ENCODE peak calls at places on chromosomes 13 and 19, in six cellular contexts. V is breast epithelium, E is stomach, M is HFF-Myc, B is BJ, N is A549. Q is an unnamed sample.

GRCh38 chr13:103528437-103528836 is 462.2 kb upstream of the SLC10A2 start:
- DNase-seq in V (no peak), E (no peak), M (no peak), B (no peak), N (no peak), Q (no peak)

GRCh38 chr13:42064259-42064658 is 15.8 kb downstream of the DGKH start:
- DNase-seq in V (no peak), E (no peak), M (no peak), B (no peak), N (no peak), Q (no peak)

GRCh38 chr19:35757231-35757748 is 461 bp upstream of the HSPB6 start:
- DNase-seq in V (no peak), E (peak), M (no peak), B (peak), N (no peak), Q (peak)

GRCh38 chr19:23547816-23548430 is 139.1 kb downstream of the ZNF675 start:
- DNase-seq in V (no peak), E (no peak), M (no peak), B (no peak), N (no peak), Q (no peak)

GRCh38 chr19:33429891-33430673 is 56.6 kb downstream of the CEBPG start:
- DNase-seq in V (peak), E (no peak), M (no peak), B (no peak), N (no peak), Q (no peak)

GRCh38 chr13:51895906-51896888 is 34.4 kb downstream of the CCDC70 start:
- DNase-seq in V (no peak), E (peak), M (peak), B (peak), N (peak), Q (peak)

GRCh38 chr13:43804461-43805070 is 17.8 kb upstream of the ENOX1 start:
- DNase-seq in V (no peak), E (no peak), M (no peak), B (no peak), N (peak), Q (no peak)

GRCh38 chr19:33293255-33294057 is 8.9 kb downstream of the CEBPA start:
- DNase-seq in V (no peak), E (no peak), M (no peak), B (peak), N (peak), Q (peak)

GRCh38 chr19:4970558-4971423 is 1.9 kb downstream of the KDM4B start:
- DNase-seq in V (no peak), E (peak), M (no peak), B (no peak), N (no peak), Q (no peak)

GRCh38 chr19:10544242-10544752 is 593 bp downstream of the ATG4D start:
- DNase-seq in V (no peak), E (peak), M (no peak), B (no peak), N (no peak), Q (no peak)

GRCh38 chr13:27830010-27830409 is 37.7 kb downstream of the GSX1 start:
- DNase-seq in V (no peak), E (peak), M (no peak), B (no peak), N (peak), Q (no peak)

DNA sequence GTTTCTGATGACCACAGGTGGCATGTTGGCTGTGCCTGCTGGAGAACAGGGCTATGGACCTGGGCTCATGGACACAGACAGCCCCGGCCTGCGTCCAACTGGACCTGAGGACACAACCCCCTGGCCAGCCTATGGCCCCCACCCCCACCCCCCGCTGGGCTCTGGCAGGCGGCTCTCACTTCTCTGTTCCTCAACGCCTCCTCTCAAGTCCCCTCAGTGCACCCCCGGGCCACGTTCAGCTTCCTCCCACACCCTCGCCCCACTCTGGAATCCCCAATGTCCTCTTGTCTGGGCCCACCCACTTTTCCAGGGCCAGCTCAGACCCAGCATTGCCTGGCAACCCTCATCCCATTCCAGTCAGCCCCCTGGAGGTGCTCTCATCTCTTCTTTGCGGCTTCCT is 130.2 kb upstream of the SPACA7 start:
- DNase-seq in V (no peak), E (no peak), M (no peak), B (no peak), N (no peak), Q (no peak)
- H3K4me3 ChIP-seq in V (no peak), E (no peak), M (no peak), B (no peak), N (no peak), Q (no peak)

GRCh38 chr13:30623392-30623791 is 5.7 kb downstream of the USPL1 start:
- DNase-seq in V (no peak), E (no peak), M (no peak), B (no peak), N (no peak), Q (no peak)
- TF ChIP-seq CTCF in V (no peak), E (no peak), M (no peak), B (no peak), N (no peak), Q (no peak)

GRCh38 chr19:40277356-40277755 is 7.8 kb downstream of the AKT2 start:
- DNase-seq in V (no peak), E (no peak), M (no peak), B (no peak), N (no peak), Q (no peak)

GRCh38 chr19:40280608-40281221 is 4.4 kb downstream of the AKT2 start:
- DNase-seq in V (no peak), E (peak), M (no peak), B (no peak), N (no peak), Q (no peak)

GRCh38 chr19:40279120-40279551 is 6.0 kb downstream of the AKT2 start:
- DNase-seq in V (no peak), E (no peak), M (no peak), B (no peak), N (no peak), Q (no peak)

GRCh38 chr19:40279761-40280607 is 5.2 kb downstream of the AKT2 start:
- DNase-seq in V (no peak), E (no peak), M (no peak), B (no peak), N (no peak), Q (no peak)

DNA sequence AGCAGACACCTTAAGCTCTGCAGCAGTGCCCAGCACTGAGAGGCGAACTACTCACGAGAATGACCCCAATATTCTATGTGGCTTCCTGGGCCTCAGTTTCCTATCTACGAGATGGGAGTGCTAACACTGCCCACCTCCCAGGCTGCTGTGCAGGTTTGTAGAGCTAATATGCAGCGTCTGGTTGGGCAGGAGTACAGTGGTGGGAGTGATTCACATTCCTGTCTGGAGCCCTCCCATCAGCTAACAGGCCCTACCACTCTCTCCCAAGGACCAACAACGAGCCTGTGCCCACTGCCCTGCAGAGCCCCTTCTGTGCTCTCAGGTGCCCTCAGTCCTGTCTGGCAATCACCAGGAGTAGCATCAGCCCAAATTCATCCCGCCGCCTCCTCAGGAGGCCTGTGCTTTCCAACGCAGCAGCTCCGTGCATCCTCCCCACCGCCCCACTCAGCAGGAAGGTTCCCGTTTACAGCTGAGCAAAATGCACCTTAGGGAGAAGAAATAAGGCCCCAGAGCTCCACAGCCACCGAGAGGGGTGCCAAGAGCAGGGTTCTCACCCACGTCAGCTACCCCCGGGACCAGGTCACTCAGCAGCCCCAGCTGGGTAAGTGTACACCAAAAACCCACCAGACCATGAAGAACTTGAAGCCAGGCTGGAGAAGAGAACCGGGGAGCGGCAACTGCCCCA is 6.6 kb downstream of the AKT2 start:
- DNase-seq in V (no peak), E (no peak), M (no peak), B (no peak), N (no peak), Q (no peak)
- H3K4me3 ChIP-seq in V (peak), E (peak), M (no peak), B (peak), N (no peak), Q (no peak)

GRCh38 chr13:55199132-55199531 is 1941.6 kb upstream of the PRR20A start:
- DNase-seq in V (no peak), E (no peak), M (no peak), B (no peak), N (peak), Q (no peak)
- TF ChIP-seq CTCF in V (no peak), E (no peak), M (no peak), B (no peak), N (no peak), Q (no peak)

DNA sequence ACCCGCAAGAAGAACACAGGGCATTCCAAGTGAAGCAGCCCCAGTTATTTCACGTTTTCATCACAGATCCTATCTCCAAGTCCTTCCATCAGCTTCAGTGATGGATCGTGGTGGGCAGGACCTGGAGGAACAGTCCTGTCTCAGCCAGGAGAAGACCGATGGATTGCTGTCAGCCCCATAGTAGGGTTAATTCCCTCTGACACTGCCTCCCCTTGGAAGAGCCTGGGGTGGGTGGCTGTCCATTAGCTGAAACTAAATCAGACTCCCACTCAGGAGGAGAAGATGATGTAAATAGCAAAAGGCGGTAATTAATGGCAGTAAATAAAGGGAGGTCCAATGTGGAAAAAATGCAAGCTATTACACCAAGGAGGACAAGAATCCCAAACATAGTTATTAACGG is 131.0 kb downstream of the TNFRSF19 start:
- DNase-seq in V (no peak), E (no peak), M (no peak), B (no peak), N (no peak), Q (no peak)
- H3K4me3 ChIP-seq in V (no peak), E (no peak), M (no peak), B (no peak), N (no peak), Q (no peak)

DNA sequence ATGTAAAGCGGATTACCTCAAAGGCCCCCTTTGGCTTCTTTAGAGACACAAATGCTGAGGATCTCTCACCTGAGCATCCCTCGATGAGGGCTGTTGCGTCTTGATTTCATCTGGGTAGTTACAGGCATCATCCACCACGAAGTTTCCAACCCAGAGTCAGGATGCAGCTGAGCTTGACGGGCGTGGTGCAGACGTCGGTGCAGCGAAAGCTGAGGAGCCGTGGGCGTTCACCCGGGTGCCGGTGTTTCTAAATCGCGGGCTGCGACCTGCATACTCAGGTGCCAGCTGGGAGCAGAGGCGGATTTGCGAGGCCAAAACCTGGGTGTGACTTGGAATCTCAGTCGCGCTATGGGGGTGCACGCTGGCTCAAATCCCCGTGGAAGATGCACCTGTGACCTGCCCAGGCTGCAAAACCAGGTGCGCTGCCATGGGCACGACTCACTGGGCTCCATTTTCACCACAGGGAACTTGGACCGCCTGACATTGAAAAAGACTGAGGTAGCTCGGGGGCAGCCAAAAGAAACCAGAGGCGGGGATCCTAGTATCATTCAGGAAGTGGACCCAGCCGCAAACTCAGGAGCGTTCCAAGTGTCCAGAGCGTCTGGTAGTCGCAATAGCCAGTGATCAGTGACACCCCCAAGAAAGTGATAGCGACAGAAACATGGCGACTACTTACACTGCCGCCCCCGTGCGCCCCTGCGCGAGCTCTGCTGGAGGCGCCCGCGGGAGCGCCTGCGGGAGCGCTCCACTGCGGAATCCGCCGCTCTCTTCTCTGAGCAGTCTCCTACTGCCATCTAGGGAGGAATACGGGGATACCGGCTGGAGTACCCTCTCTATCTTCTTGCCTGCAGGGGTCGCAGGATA is 36.4 kb upstream of the IGFL4 start:
- DNase-seq in V (no peak), E (peak), M (peak), B (no peak), N (peak), Q (peak)
- TF ChIP-seq CTCF in V (peak), E (no peak), M (peak), B (peak), N (peak), Q (peak)

GRCh38 chr19:53374743-53375142 is 9.2 kb downstream of the ZNF525 start:
- DNase-seq in V (no peak), E (no peak), M (no peak), B (no peak), N (no peak), Q (no peak)

GRCh38 chr19:53372196-53372595 is 6.7 kb downstream of the ZNF525 start:
- DNase-seq in V (no peak), E (no peak), M (no peak), B (no peak), N (no peak), Q (no peak)

GRCh38 chr19:53374288-53374687 is 8.8 kb downstream of the ZNF525 start:
- DNase-seq in V (no peak), E (no peak), M (no peak), B (no peak), N (no peak), Q (no peak)
- H3K4me3 ChIP-seq in V (no peak), E (no peak), M (no peak), B (no peak), N (no peak), Q (no peak)

GRCh38 chr13:35769812-35770211 is 293.3 kb upstream of the MAB21L1 start:
- DNase-seq in V (no peak), E (no peak), M (no peak), B (no peak), N (no peak), Q (no peak)
- TF ChIP-seq CTCF in V (no peak), E (no peak), M (no peak), B (no peak), N (no peak), Q (no peak)